ENCODE peak calls at places on chromosome 7, in four cellular contexts. E is A549; G is activated CD8-positive, alpha-beta memory T cell treated with anti-CD3 and anti-CD28 coated beads for 48 hours; C is AG04450. F is an unnamed sample.

GRCh38 chr7:106283501-106283830 is 1.3 kb downstream of the NAMPT start:
- DNase-seq in G (no peak), C (no peak), E (no peak), F (no peak)

GRCh38 chr7:2632717-2633537 is 1.1 kb downstream of the TTYH3 start:
- DNase-seq in G (no peak), C (no peak), E (peak), F (peak)

GRCh38 chr7:107874605-107875446 is 16.2 kb upstream of the DLD start:
- DNase-seq in E (peak), G (no peak), C (no peak), F (no peak)

GRCh38 chr7:21542891-21543527 is at the start of gene DNAH11:
- DNase-seq in C (no peak), E (peak), G (no peak), F (no peak)

GRCh38 chr7:144437370-144438191 is 34.1 kb upstream of the NOBOX start:
- DNase-seq in E (peak), G (no peak), C (peak), F (peak)

GRCh38 chr7:155291045-155291530 is 6.6 kb upstream of the INSIG1 start:
- DNase-seq in C (no peak), E (peak), G (peak), F (peak)

GRCh38 chr7:72925546-72926120 is 738 bp downstream of the POM121 start:
- DNase-seq in G (no peak), E (no peak), C (no peak), F (no peak)

GRCh38 chr7:68249611-68250010 is 1253.0 kb downstream of the TYW1 start:
- DNase-seq in G (no peak), C (no peak), E (no peak), F (no peak)

GRCh38 chr7:77838929-77839491 is 40.4 kb downstream of the PHTF2 start:
- DNase-seq in C (no peak), E (no peak), G (no peak), F (no peak)

GRCh38 chr7:102111063-102111757 is 175.5 kb upstream of the SH2B2 start:
- DNase-seq in C (no peak), G (no peak), E (no peak), F (no peak)

F was measured in SW 1271.